ENCODE peak calls at places on chromosomes 13 and 19, in four cellular contexts. One of them, this sample, is unnamed.
A peak's percentile ranks its signal among the peaks of the same experiment; 100 is the strongest.

GRCh38 chr13:98240131-98240530 is 63.1 kb upstream of the RNF113B start:
- DNase-seq in ELR: no peak
- DNase-seq in AG08396: no peak
- DNase-seq in suprapubic skin: no peak
- DNase-seq in this sample: no peak

GRCh38 chr13:75180805-75181455 is 301.0 kb downstream of the TBC1D4 start:
- DNase-seq in suprapubic skin: no peak
- DNase-seq in AG08396: no peak
- DNase-seq in ELR: peak; percentile 70
- DNase-seq in this sample: peak; percentile 17

GRCh38 chr19:42285546-42285945 is 16.4 kb upstream of the PRR19 start:
- DNase-seq in AG08396: no peak
- DNase-seq in suprapubic skin: peak; percentile 68
- DNase-seq in ELR: no peak
- DNase-seq in this sample: no peak

GRCh38 chr13:103639326-103639725 is 573.1 kb upstream of the SLC10A2 start:
- DNase-seq in ELR: no peak
- DNase-seq in suprapubic skin: no peak
- DNase-seq in AG08396: no peak
- DNase-seq in this sample: no peak

GRCh38 chr19:7845390-7846179 is 15.6 kb downstream of the EVI5L start:
- DNase-seq in AG08396: no peak
- DNase-seq in ELR: no peak
- DNase-seq in suprapubic skin: no peak
- DNase-seq in this sample: no peak

GRCh38 chr13:20190481-20191310 is 2.0 kb downstream of the GJB2 start:
- DNase-seq in suprapubic skin: no peak
- DNase-seq in ELR: peak; percentile 90
- DNase-seq in AG08396: peak; percentile 53
- DNase-seq in this sample: no peak

GRCh38 chr13:36872621-36873020 is 47.4 kb downstream of the SMAD9 start:
- DNase-seq in AG08396: no peak
- DNase-seq in ELR: no peak
- DNase-seq in suprapubic skin: no peak
- DNase-seq in this sample: no peak

GRCh38 chr19:54179921-54180452 is 7.0 kb upstream of the TMC4 start:
- DNase-seq in ELR: peak; percentile 49
- DNase-seq in AG08396: peak; percentile 60
- DNase-seq in suprapubic skin: no peak
- DNase-seq in this sample: peak; percentile 53

GRCh38 chr19:48351341-48351752 is 12.4 kb downstream of the TMEM143 start:
- DNase-seq in ELR: peak; percentile 69
- DNase-seq in suprapubic skin: peak; percentile 79
- DNase-seq in AG08396: peak; percentile 66
- DNase-seq in this sample: peak; percentile 77

GRCh38 chr13:28753208-28753892 is 34.6 kb upstream of the SLC46A3 start:
- DNase-seq in suprapubic skin: no peak
- DNase-seq in AG08396: peak; percentile 83
- DNase-seq in ELR: peak; percentile 97
- DNase-seq in this sample: peak; percentile 80

GRCh38 chr13:49082653-49083536 is 107.2 kb downstream of the FNDC3A start:
- DNase-seq in suprapubic skin: no peak
- DNase-seq in ELR: peak; percentile 87
- DNase-seq in AG08396: peak; percentile 59
- DNase-seq in this sample: peak; percentile 34

GRCh38 chr19:5394907-5395505 is 54.4 kb upstream of the PTPRS start:
- DNase-seq in suprapubic skin: no peak
- DNase-seq in ELR: no peak
- DNase-seq in AG08396: no peak
- DNase-seq in this sample: no peak

GRCh38 chr19:39362682-39363657 is 20.7 kb downstream of the SAMD4B start:
- DNase-seq in suprapubic skin: no peak
- DNase-seq in AG08396: peak; percentile 43
- DNase-seq in ELR: peak; percentile 79
- DNase-seq in this sample: peak; percentile 43

GRCh38 chr13:97030705-97031452 is 36.6 kb upstream of the OXGR1 start:
- DNase-seq in AG08396: peak; percentile 15
- DNase-seq in ELR: peak; percentile 69
- DNase-seq in suprapubic skin: no peak
- DNase-seq in this sample: peak; percentile 29

GRCh38 chr13:113092776-113093579 is 12.6 kb upstream of the F7 start:
- DNase-seq in ELR: no peak
- DNase-seq in suprapubic skin: no peak
- DNase-seq in AG08396: no peak
- DNase-seq in this sample: no peak

GRCh38 chr19:1133471-1133929 is 29.7 kb downstream of the GPX4 start:
- DNase-seq in ELR: peak; percentile 29
- DNase-seq in suprapubic skin: no peak
- DNase-seq in AG08396: peak; percentile 70
- DNase-seq in this sample: peak; percentile 66

GRCh38 chr13:72561791-72562190 is 165.6 kb downstream of the MZT1 start:
- DNase-seq in AG08396: no peak
- DNase-seq in ELR: no peak
- DNase-seq in suprapubic skin: no peak
- DNase-seq in this sample: no peak

GRCh38 chr19:18558202-18558555 is 509 bp downstream of the KXD1 start:
- DNase-seq in suprapubic skin: no peak
- DNase-seq in AG08396: no peak
- DNase-seq in ELR: no peak
- DNase-seq in this sample: no peak

GRCh38 chr19:55642153-55643002 is 1.1 kb upstream of the ZNF581 start:
- DNase-seq in suprapubic skin: no peak
- DNase-seq in ELR: peak; percentile 34
- DNase-seq in AG08396: no peak
- DNase-seq in this sample: no peak